ENCODE peak calls at places on chromosomes 11 and 22, in six cellular contexts. One of them, this sample, is unnamed.
A peak's percentile ranks its signal among the peaks of the same experiment; 100 is the strongest.

GRCh38 chr11:60345489-60345888 is 18.4 kb downstream of the MS4A6E start:
- DNase-seq in esophagus squamous epithelium: no peak
- DNase-seq in left ventricle myocardium inferior: no peak
- DNase-seq in choroid plexus epithelial cell: peak; percentile 12
- DNase-seq in A549: peak; percentile 6
- DNase-seq in BJ: no peak
- DNase-seq in this sample: no peak

GRCh38 chr11:73584831-73585230 is 13.1 kb downstream of the FAM168A start:
- DNase-seq in esophagus squamous epithelium: no peak
- DNase-seq in left ventricle myocardium inferior: no peak
- DNase-seq in choroid plexus epithelial cell: no peak
- DNase-seq in A549: no peak
- DNase-seq in BJ: no peak
- DNase-seq in this sample: no peak

GRCh38 chr22:20418211-20418788 is 19.3 kb downstream of the SCARF2 start:
- DNase-seq in esophagus squamous epithelium: no peak
- DNase-seq in left ventricle myocardium inferior: peak; percentile 84
- DNase-seq in choroid plexus epithelial cell: peak; percentile 89
- DNase-seq in A549: peak; percentile 78
- DNase-seq in BJ: no peak
- DNase-seq in this sample: no peak

GRCh38 chr11:60485987-60486386 is 6.6 kb upstream of the MS4A12 start:
- DNase-seq in esophagus squamous epithelium: no peak
- DNase-seq in left ventricle myocardium inferior: no peak
- DNase-seq in choroid plexus epithelial cell: no peak
- DNase-seq in A549: peak; percentile 37
- DNase-seq in BJ: no peak
- DNase-seq in this sample: no peak

GRCh38 chr22:32413715-32414114 is 1.7 kb upstream of the RTCB start:
- DNase-seq in esophagus squamous epithelium: no peak
- DNase-seq in left ventricle myocardium inferior: no peak
- DNase-seq in choroid plexus epithelial cell: peak; percentile 69
- DNase-seq in A549: peak; percentile 18
- DNase-seq in BJ: no peak
- DNase-seq in this sample: no peak

GRCh38 chr22:49095366-49095765 is 732.3 kb downstream of the BRD1 start:
- DNase-seq in esophagus squamous epithelium: no peak
- DNase-seq in left ventricle myocardium inferior: no peak
- DNase-seq in choroid plexus epithelial cell: no peak
- DNase-seq in A549: no peak
- DNase-seq in BJ: no peak
- DNase-seq in this sample: no peak

GRCh38 chr11:120197254-120197891 is 13.5 kb upstream of the OAF start:
- DNase-seq in esophagus squamous epithelium: no peak
- DNase-seq in left ventricle myocardium inferior: no peak
- DNase-seq in choroid plexus epithelial cell: no peak
- DNase-seq in A549: no peak
- DNase-seq in BJ: peak; percentile 60
- DNase-seq in this sample: no peak

GRCh38 chr11:65586676-65587075 is 8.9 kb downstream of the KCNK7 start:
- DNase-seq in esophagus squamous epithelium: no peak
- DNase-seq in left ventricle myocardium inferior: no peak
- DNase-seq in choroid plexus epithelial cell: peak; percentile 33
- DNase-seq in A549: no peak
- DNase-seq in BJ: no peak
- DNase-seq in this sample: no peak

GRCh38 chr11:60116996-60117790 is 28.7 kb downstream of the MS4A2 start:
- DNase-seq in esophagus squamous epithelium: no peak
- DNase-seq in left ventricle myocardium inferior: no peak
- DNase-seq in choroid plexus epithelial cell: no peak
- DNase-seq in A549: no peak
- DNase-seq in BJ: no peak
- DNase-seq in this sample: no peak

GRCh38 chr11:44301856-44302231 is 8.1 kb downstream of the ALX4 start:
- DNase-seq in esophagus squamous epithelium: no peak
- DNase-seq in left ventricle myocardium inferior: no peak
- DNase-seq in choroid plexus epithelial cell: no peak
- DNase-seq in A549: peak; percentile 74
- DNase-seq in BJ: no peak
- DNase-seq in this sample: no peak

GRCh38 chr22:30947821-30948454 is 20.6 kb downstream of the MORC2 start:
- DNase-seq in esophagus squamous epithelium: no peak
- DNase-seq in left ventricle myocardium inferior: no peak
- DNase-seq in choroid plexus epithelial cell: peak; percentile 85
- DNase-seq in A549: peak; percentile 46
- DNase-seq in BJ: no peak
- DNase-seq in this sample: no peak

DNA sequence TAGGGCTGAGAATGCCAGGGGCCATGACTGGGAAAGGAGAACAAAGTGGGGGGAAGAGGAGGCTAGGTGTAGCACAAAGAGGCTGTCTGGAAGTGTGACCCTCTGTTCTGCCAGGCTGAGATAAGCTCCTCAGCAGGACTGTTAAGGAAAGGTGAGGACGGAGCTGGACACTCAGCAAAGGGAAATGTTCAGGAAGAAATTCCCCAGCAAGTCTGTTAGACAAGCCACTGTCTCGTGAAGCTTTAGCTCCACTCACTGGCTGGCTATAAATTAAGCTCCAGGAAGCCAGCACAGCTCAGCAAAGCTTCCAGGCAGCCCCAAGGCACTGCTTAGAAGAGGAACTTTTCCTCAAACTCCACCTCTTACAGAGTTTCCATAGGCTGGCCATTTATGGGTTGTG is 181.2 kb upstream of the API5 start:
- DNase-seq in esophagus squamous epithelium: no peak
- DNase-seq in left ventricle myocardium inferior: no peak
- DNase-seq in choroid plexus epithelial cell: no peak
- DNase-seq in A549: no peak
- DNase-seq in BJ: no peak
- DNase-seq in this sample: no peak
- TF ChIP-seq CTCF in esophagus squamous epithelium: no peak
- TF ChIP-seq CTCF in left ventricle myocardium inferior: peak; percentile 57
- TF ChIP-seq CTCF in choroid plexus epithelial cell: no peak
- TF ChIP-seq CTCF in A549: no peak
- TF ChIP-seq CTCF in BJ: no peak
- TF ChIP-seq CTCF in this sample: no peak

DNA sequence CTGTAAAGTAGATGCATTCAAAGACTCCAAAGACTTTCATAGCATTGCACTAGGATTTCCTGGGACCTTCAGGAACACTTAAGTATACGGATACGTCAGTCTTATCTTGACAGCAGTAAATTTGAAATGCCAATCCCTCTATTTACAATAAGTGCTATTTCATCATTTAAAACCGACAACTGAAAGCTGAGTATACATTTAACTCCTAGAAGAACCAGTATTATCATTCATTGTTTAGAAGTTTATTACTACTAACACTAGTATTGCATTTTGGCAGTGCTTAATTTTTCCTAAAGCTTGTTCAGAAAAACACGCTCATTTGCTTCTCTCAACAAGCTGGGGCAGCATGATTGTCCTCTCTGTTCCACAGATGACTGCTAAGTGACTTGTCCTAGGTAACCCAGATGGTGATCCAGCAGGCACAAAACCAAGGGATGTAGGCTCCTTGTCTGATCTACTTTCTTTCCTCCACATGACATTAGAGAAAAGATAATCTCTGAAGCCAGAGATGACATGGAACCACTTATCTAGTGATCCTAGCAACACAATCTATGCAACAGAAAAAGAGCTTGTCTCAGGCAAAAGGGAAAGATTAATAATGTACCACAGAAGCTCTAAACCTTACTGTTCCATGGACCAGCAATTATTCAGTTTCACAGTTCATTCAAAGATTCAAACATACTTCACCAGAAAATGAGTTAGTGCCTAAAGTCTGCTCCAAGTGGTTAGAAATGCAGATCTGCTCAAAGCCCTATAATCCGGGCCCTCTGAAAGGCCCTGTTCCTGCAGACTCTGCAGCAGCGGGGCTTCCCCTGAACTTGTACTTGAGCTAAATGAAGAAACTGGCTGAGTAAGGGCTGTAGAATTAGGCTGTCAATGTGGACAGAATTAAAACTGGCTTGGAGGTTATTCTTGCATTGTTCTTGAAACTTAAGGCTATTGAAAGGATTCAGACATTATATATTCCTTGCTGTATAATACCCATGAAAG is 5.2 kb downstream of the MAML2 start:
- DNase-seq in esophagus squamous epithelium: no peak
- DNase-seq in left ventricle myocardium inferior: peak; percentile 30
- DNase-seq in choroid plexus epithelial cell: peak; percentile 75
- DNase-seq in A549: no peak
- DNase-seq in BJ: no peak
- DNase-seq in this sample: no peak
- H3K4me3 ChIP-seq in esophagus squamous epithelium: no peak overlapping the region
- H3K4me3 ChIP-seq in left ventricle myocardium inferior: peak overlapping the region; percentile 76
- H3K4me3 ChIP-seq in choroid plexus epithelial cell: peak overlapping the region; percentile 83
- H3K4me3 ChIP-seq in A549: no peak overlapping the region
- H3K4me3 ChIP-seq in BJ: no peak overlapping the region
- H3K4me3 ChIP-seq in this sample: peak overlapping the region; percentile 74

DNA sequence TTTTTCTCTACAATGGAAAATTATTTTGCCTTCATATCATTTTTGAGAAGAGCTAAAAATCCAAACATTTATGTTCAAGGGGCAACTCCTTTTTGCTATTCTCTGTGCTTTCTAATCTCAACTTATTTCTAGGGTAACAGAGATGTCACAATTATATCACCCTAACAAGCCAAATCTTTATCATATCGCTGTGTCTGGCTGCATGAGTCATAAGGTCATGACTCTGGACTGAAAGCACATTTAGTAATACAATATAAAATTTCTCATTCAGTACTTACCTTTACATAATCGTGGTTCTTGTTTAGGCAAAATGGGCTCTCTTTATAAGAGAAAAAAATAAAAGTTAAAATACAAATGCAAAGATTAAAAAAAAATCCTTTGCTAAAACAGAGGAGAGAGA is 326.0 kb downstream of the CASP12 start:
- DNase-seq in esophagus squamous epithelium: no peak
- DNase-seq in left ventricle myocardium inferior: no peak
- DNase-seq in choroid plexus epithelial cell: peak; percentile 28
- DNase-seq in A549: no peak
- DNase-seq in BJ: no peak
- DNase-seq in this sample: no peak
- TF ChIP-seq CTCF in esophagus squamous epithelium: no peak
- TF ChIP-seq CTCF in left ventricle myocardium inferior: no peak
- TF ChIP-seq CTCF in choroid plexus epithelial cell: no peak
- TF ChIP-seq CTCF in A549: no peak
- TF ChIP-seq CTCF in BJ: no peak
- TF ChIP-seq CTCF in this sample: no peak

GRCh38 chr22:46575915-46576555 is 38.6 kb upstream of the CELSR1 start:
- DNase-seq in esophagus squamous epithelium: no peak
- DNase-seq in left ventricle myocardium inferior: peak; percentile 25
- DNase-seq in choroid plexus epithelial cell: no peak
- DNase-seq in A549: peak; percentile 31
- DNase-seq in BJ: no peak
- DNase-seq in this sample: no peak

GRCh38 chr22:46576556-46577351 is 39.3 kb upstream of the CELSR1 start:
- DNase-seq in esophagus squamous epithelium: no peak
- DNase-seq in left ventricle myocardium inferior: peak; percentile 69
- DNase-seq in choroid plexus epithelial cell: peak; percentile 46
- DNase-seq in A549: no peak
- DNase-seq in BJ: no peak
- DNase-seq in this sample: no peak

GRCh38 chr22:46573781-46574437 is 36.5 kb upstream of the CELSR1 start:
- DNase-seq in esophagus squamous epithelium: no peak
- DNase-seq in left ventricle myocardium inferior: peak; percentile 13
- DNase-seq in choroid plexus epithelial cell: no peak
- DNase-seq in A549: no peak
- DNase-seq in BJ: no peak
- DNase-seq in this sample: no peak

GRCh38 chr22:46574438-46574992 is 37.1 kb upstream of the CELSR1 start:
- DNase-seq in esophagus squamous epithelium: no peak
- DNase-seq in left ventricle myocardium inferior: peak; percentile 6
- DNase-seq in choroid plexus epithelial cell: no peak
- DNase-seq in A549: no peak
- DNase-seq in BJ: no peak
- DNase-seq in this sample: no peak

DNA sequence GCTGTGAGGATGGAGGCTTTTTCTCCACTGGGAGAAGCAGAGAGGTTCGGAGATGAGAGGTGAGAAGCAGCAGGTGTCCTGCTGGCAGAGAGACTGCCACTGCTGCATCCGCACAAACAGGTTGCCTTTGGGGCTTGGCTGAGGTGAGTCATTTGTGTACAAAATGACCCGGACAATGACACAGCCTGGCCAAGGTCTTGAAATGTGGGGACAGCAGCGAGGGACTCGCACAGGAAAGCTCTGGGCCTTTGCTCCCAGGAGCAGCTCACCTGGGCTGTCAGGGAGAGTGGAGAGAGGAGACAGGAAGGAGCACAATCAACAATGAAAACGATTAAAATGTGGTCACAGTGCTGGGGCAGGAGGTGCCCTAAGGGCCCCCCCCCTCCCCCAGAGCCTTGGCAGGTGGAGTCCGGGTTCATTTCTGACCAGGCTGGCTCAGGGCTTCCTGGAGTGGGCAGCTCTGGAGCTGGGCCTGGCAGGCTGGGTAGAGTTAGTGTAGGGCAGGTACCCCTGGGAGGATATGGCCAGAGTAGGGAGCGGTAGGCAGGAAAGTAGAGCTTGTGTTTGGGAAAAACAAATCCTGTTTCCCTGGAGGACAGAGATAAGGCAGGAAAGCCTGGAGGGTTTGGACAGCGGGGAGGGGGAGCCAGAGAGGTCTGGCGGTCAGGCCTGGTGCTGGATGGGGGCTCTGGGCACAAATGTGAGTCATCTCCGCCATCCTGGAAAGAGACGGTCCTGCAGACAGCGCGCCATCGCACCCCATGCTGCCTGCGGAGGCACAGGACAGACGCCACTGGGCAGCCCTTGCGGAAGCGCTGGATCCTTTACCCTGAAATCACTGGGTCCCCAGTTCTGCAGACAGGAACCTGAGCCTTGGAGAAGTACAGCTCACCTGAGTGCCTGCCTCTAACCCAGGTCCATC is 37.8 kb upstream of the CELSR1 start:
- DNase-seq in esophagus squamous epithelium: no peak
- DNase-seq in left ventricle myocardium inferior: peak; percentile 56
- DNase-seq in choroid plexus epithelial cell: no peak
- DNase-seq in A549: peak; percentile 44
- DNase-seq in BJ: no peak
- DNase-seq in this sample: no peak
- H3K4me3 ChIP-seq in esophagus squamous epithelium: no peak overlapping the region
- H3K4me3 ChIP-seq in left ventricle myocardium inferior: peak overlapping the region; percentile 91
- H3K4me3 ChIP-seq in choroid plexus epithelial cell: no peak overlapping the region
- H3K4me3 ChIP-seq in A549: no peak overlapping the region
- H3K4me3 ChIP-seq in BJ: no peak overlapping the region
- H3K4me3 ChIP-seq in this sample: no peak overlapping the region

DNA sequence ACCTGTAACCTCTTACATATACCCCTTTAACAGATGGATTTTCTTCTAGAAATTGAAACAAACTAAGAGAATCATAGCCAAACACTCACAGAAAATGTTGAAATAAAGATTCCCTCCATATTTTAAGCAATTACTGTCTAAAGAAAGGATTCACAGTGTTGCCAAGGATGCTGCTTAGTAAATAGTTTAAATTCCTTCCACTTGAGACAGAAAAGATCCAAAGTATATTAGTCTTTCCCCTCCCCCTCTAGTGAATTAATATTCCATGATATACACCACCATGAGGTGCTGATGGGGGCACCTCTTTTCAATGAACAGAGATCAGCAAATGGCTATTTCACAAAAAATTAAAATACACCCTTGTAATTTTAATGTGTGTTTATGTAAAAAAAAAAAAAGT is 186.8 kb downstream of the SOX6 start:
- DNase-seq in esophagus squamous epithelium: no peak
- DNase-seq in left ventricle myocardium inferior: no peak
- DNase-seq in choroid plexus epithelial cell: peak; percentile 13
- DNase-seq in A549: no peak
- DNase-seq in BJ: peak; percentile 37
- DNase-seq in this sample: no peak
- TF ChIP-seq CTCF in esophagus squamous epithelium: no peak
- TF ChIP-seq CTCF in left ventricle myocardium inferior: no peak
- TF ChIP-seq CTCF in choroid plexus epithelial cell: no peak
- TF ChIP-seq CTCF in A549: no peak
- TF ChIP-seq CTCF in BJ: peak; percentile 21
- TF ChIP-seq CTCF in this sample: no peak

GRCh38 chr11:102770191-102770590 is 10.2 kb downstream of the MMP10 start:
- DNase-seq in esophagus squamous epithelium: no peak
- DNase-seq in left ventricle myocardium inferior: no peak
- DNase-seq in choroid plexus epithelial cell: no peak
- DNase-seq in A549: no peak
- DNase-seq in BJ: no peak
- DNase-seq in this sample: no peak
- H3K4me3 ChIP-seq in esophagus squamous epithelium: no peak overlapping the region
- H3K4me3 ChIP-seq in left ventricle myocardium inferior: no peak overlapping the region
- H3K4me3 ChIP-seq in choroid plexus epithelial cell: no peak overlapping the region
- H3K4me3 ChIP-seq in A549: no peak overlapping the region
- H3K4me3 ChIP-seq in BJ: no peak overlapping the region
- H3K4me3 ChIP-seq in this sample: no peak overlapping the region

This sample was measured in epithelial cell of proximal tubule.